ENCODE peak calls at places on chromosomes 3 and 15, in eight cellular contexts. Z is hypothalamus, T is progenitor cell of endocrine pancreas, H is natural killer cell, P is NCI-H748 treated with DMSO at 0.1 percent for 48 hours, L is fibroblast of pulmonary artery, B is fibroblast of lung, Q is islet precursor cell. W is an unnamed sample.

GRCh38 chr3:42708611-42709151 is 6.1 kb upstream of the HHATL start:
- DNase-seq in Z (no peak), T (no peak), H (no peak), P (no peak), L (no peak), B (no peak), Q (peak), W (no peak)

GRCh38 chr3:191076903-191077552 is 122.0 kb upstream of the OSTN start:
- DNase-seq in Z (no peak), T (no peak), H (no peak), P (no peak), L (no peak), B (peak), Q (no peak), W (no peak)

GRCh38 chr3:32614956-32615355 is 44.3 kb upstream of the DYNC1LI1 start:
- DNase-seq in Z (no peak), T (no peak), H (no peak), P (no peak), L (peak), B (peak), Q (no peak), W (peak)

GRCh38 chr15:77025941-77026411 is 31.1 kb downstream of the PSTPIP1 start:
- DNase-seq in Z (no peak), T (no peak), H (no peak), P (no peak), L (no peak), B (no peak), Q (peak), W (no peak)

GRCh38 chr15:49495993-49496747 is 73.1 kb downstream of the FGF7 start:
- DNase-seq in Z (no peak), T (no peak), H (no peak), P (no peak), L (peak), B (peak), Q (no peak), W (peak)

GRCh38 chr3:125154110-125154509 is 58.4 kb downstream of the SLC12A8 start:
- DNase-seq in Z (no peak), T (no peak), H (no peak), P (no peak), L (no peak), B (no peak), Q (no peak), W (no peak)

GRCh38 chr3:130829575-130829947 is 64.3 kb upstream of the ATP2C1 start:
- DNase-seq in Z (no peak), T (no peak), H (no peak), P (no peak), L (no peak), B (no peak), Q (no peak), W (no peak)

GRCh38 chr3:42649783-42650182 is 3.7 kb upstream of the ZBTB47 start:
- DNase-seq in Z (no peak), T (no peak), H (no peak), P (no peak), L (no peak), B (no peak), Q (no peak), W (no peak)

GRCh38 chr3:27483117-27484001 is 825 bp downstream of the SLC4A7 start:
- DNase-seq in Z (peak), T (peak), H (peak), P (no peak), L (peak), B (peak), Q (peak), W (peak)

GRCh38 chr3:177338697-177339219 is 141.5 kb upstream of the TBL1XR1 start:
- DNase-seq in Z (no peak), T (no peak), H (no peak), P (no peak), L (peak), B (peak), Q (no peak), W (peak)

GRCh38 chr15:85620321-85621044 is 174.2 kb downstream of the KLHL25 start:
- DNase-seq in Z (no peak), T (no peak), H (no peak), P (no peak), L (peak), B (peak), Q (no peak), W (peak)

GRCh38 chr3:41716391-41716910 is 245.5 kb downstream of the ULK4 start:
- DNase-seq in Z (no peak), T (no peak), H (no peak), P (no peak), L (peak), B (peak), Q (no peak), W (peak)

GRCh38 chr3:126337980-126338651 is 19.1 kb downstream of the KLF15 start:
- DNase-seq in Z (no peak), T (no peak), H (peak), P (no peak), L (no peak), B (no peak), Q (peak), W (no peak)

GRCh38 chr3:145032790-145033189 is 1061.2 kb downstream of the DIPK2A start:
- DNase-seq in Z (no peak), T (no peak), H (no peak), P (no peak), L (no peak), B (no peak), Q (no peak), W (peak)

GRCh38 chr15:66285462-66286280 is 7.7 kb upstream of the DIS3L start:
- DNase-seq in Z (no peak), T (no peak), H (no peak), P (no peak), L (peak), B (no peak), Q (no peak), W (no peak)

GRCh38 chr15:38127306-38127731 is 125.3 kb upstream of the SPRED1 start:
- DNase-seq in Z (no peak), T (no peak), H (no peak), P (no peak), L (no peak), B (peak), Q (no peak), W (peak)

GRCh38 chr3:141243295-141243707 is 11.7 kb downstream of the PXYLP1 start:
- DNase-seq in Z (no peak), T (no peak), H (no peak), P (no peak), L (peak), B (peak), Q (peak), W (no peak)

GRCh38 chr3:248841-249520 is 52.4 kb downstream of the CHL1 start:
- DNase-seq in Z (no peak), T (no peak), H (no peak), P (no peak), L (no peak), B (no peak), Q (no peak), W (no peak)

W was measured in HCEC 1CT.